ENCODE peak calls at places on chromosome 6, in seven cellular contexts. O is WERI-Rb-1; A is hypothalamus; X is cardiac fibroblast; P is NCI-H345; S is activated T-helper 1 cell treated with anti-CD3 and anti-CD28 coated beads, Interleukin-2, amount 50 U/mL, for 16 hours; F is GM04503. C is an unnamed sample.

GRCh38 chr6:68958327-68958726 is 323.2 kb downstream of the ADGRB3 start:
- DNase-seq in S (no peak), F (no peak), A (no peak), O (no peak), P (peak), X (peak), C (peak)

GRCh38 chr6:45500924-45501816 is 123.4 kb upstream of the SUPT3H start:
- DNase-seq in O (no peak), X (peak), S (no peak), F (no peak), P (no peak), A (no peak), C (no peak)

GRCh38 chr6:35391240-35391968 is 49.0 kb downstream of the PPARD start:
- DNase-seq in S (no peak), O (no peak), A (no peak), F (peak), X (peak), P (no peak), C (no peak)

GRCh38 chr6:20907486-20908071 is 373.3 kb downstream of the CDKAL1 start:
- DNase-seq in P (no peak), A (no peak), F (no peak), X (no peak), S (no peak), O (peak), C (peak)

GRCh38 chr6:43890197-43891062 is 120.4 kb downstream of the VEGFA start:
- DNase-seq in P (no peak), A (no peak), X (no peak), F (no peak), O (peak), S (no peak), C (peak)

GRCh38 chr6:31462964-31463940 is 34.7 kb upstream of the MICB start:
- DNase-seq in A (peak), P (no peak), X (peak), S (peak), F (no peak), O (peak), C (peak)

GRCh38 chr6:43944908-43945777 is 175.1 kb downstream of the VEGFA start:
- DNase-seq in X (peak), F (no peak), P (no peak), S (no peak), A (no peak), O (no peak), C (no peak)

GRCh38 chr6:109236140-109237081 is 141.1 kb downstream of the CEP57L1 start:
- DNase-seq in A (no peak), S (no peak), F (no peak), O (peak), P (peak), X (no peak), C (peak)

GRCh38 chr6:152338335-152339125 is 298.6 kb downstream of the SYNE1 start:
- DNase-seq in X (peak), O (peak), A (no peak), P (peak), S (peak), F (no peak), C (peak)

GRCh38 chr6:92026878-92027277 is 1392.5 kb downstream of the EPHA7 start:
- DNase-seq in O (no peak), F (no peak), S (no peak), X (no peak), P (no peak), A (no peak), C (no peak)

C was measured in NCI-H69.